ENCODE peak calls at places on chromosome 11, in seven cellular contexts. V is HEK293T, N is colonic mucosa, X is iris pigment epithelial cell, Q is DMS53, L is left colon, I is activated T-cell treated with anti-CD3 and anti-CD28 coated beads for 1 hour. P is an unnamed sample.

GRCh38 chr11:2797741-2798361 is 87.7 kb downstream of the CDKN1C start:
- DNase-seq in V (no peak), N (peak; percentile 13), X (no peak), Q (no peak), L (no peak), I (no peak), P (no peak)

GRCh38 chr11:73287400-73288101 is 15.4 kb downstream of the P2RY6 start:
- DNase-seq in V (no peak), N (no peak), X (no peak), Q (no peak), L (no peak), I (no peak), P (no peak)

GRCh38 chr11:47099213-47099917 is 77.3 kb downstream of the ARFGAP2 start:
- DNase-seq in V (no peak), N (peak; percentile 33), X (peak; percentile 61), Q (peak; percentile 62), L (no peak), I (no peak), P (no peak)

GRCh38 chr11:61645179-61645868 is 34.9 kb upstream of the DAGLA start:
- DNase-seq in V (no peak), N (no peak), X (peak; percentile 14), Q (no peak), L (no peak), I (no peak), P (no peak)

GRCh38 chr11:14232652-14233051 is 126.3 kb downstream of the RRAS2 start:
- DNase-seq in V (peak; percentile 39), N (no peak), X (no peak), Q (peak; percentile 35), L (no peak), I (no peak), P (no peak)

GRCh38 chr11:44999068-44999467 is 48.4 kb upstream of the TP53I11 start:
- DNase-seq in V (no peak), N (no peak), X (no peak), Q (no peak), L (no peak), I (no peak), P (no peak)

GRCh38 chr11:19669511-19669910 is 43.1 kb upstream of the NAV2 start:
- DNase-seq in V (no peak), N (no peak), X (no peak), Q (no peak), L (no peak), I (no peak), P (no peak)

GRCh38 chr11:44030276-44030932 is 17.4 kb upstream of the ACCSL start:
- DNase-seq in V (no peak), N (no peak), X (peak; percentile 64), Q (no peak), L (no peak), I (no peak), P (no peak)

GRCh38 chr11:75051043-75051442 is 45.6 kb downstream of the OR2AT4 start:
- DNase-seq in V (no peak), N (no peak), X (no peak), Q (no peak), L (no peak), I (no peak), P (no peak)

GRCh38 chr11:70422692-70423522 is 24.6 kb downstream of the CTTN start:
- DNase-seq in V (no peak), N (no peak), X (no peak), Q (no peak), L (no peak), I (no peak), P (no peak)

GRCh38 chr11:121514401-121514981 is 61.7 kb upstream of the SORL1-AS1 start:
- DNase-seq in V (no peak), N (no peak), X (no peak), Q (no peak), L (no peak), I (no peak), P (no peak)

GRCh38 chr11:78310500-78310909 is 107.1 kb downstream of the GAB2 start:
- DNase-seq in V (no peak), N (peak; percentile 64), X (peak; percentile 43), Q (peak; percentile 56), L (peak; percentile 53), I (no peak), P (no peak)

GRCh38 chr11:8928981-8929615 is 3.6 kb downstream of the C11orf16 start:
- DNase-seq in V (no peak), N (no peak), X (peak; percentile 30), Q (no peak), L (no peak), I (no peak), P (no peak)

GRCh38 chr11:7604331-7604973 is 68.8 kb downstream of the CYB5R2 start:
- DNase-seq in V (no peak), N (peak; percentile 79), X (peak; percentile 6), Q (no peak), L (peak; percentile 85), I (no peak), P (no peak)